ENCODE peak calls at places on chromosomes 7 and 10, in four cellular contexts. C is H9, E is H1, Z is IMR-90. O is an unnamed sample.
A peak's percentile ranks its signal among the peaks of the same experiment; 100 is the strongest.

GRCh38 chr10:51046668-51047067 is 27.6 kb upstream of the PRKG1 start:
- DNase-seq in C (no peak), E (no peak), Z (no peak), O (no peak)

GRCh38 chr7:115135769-115136410 is 214.0 kb downstream of the MDFIC start:
- DNase-seq in E (no peak), Z (no peak), C (no peak), O (no peak)

GRCh38 chr7:143735962-143736361 is 21.5 kb downstream of the CTAGE6 start:
- DNase-seq in E (no peak), C (no peak), Z (no peak), O (no peak)

GRCh38 chr7:114922151-114922651 is 307 bp downstream of the MDFIC start:
- DNase-seq in E (peak; percentile 78), Z (peak; percentile 64), C (peak; percentile 49), O (peak; percentile 51)

GRCh38 chr7:24709051-24709450 is 48.2 kb downstream of the GSDME start:
- DNase-seq in C (no peak), Z (no peak), E (no peak), O (no peak)

GRCh38 chr10:110416776-110417732 is 80.7 kb upstream of the DUSP5 start:
- DNase-seq in Z (no peak), E (no peak), C (no peak), O (no peak)

GRCh38 chr10:99630439-99630838 is 10.2 kb upstream of the SLC25A28 start:
- DNase-seq in Z (peak; percentile 64), C (no peak), E (no peak), O (peak; percentile 44)

GRCh38 chr7:67950321-67951083 is 953.9 kb downstream of the TYW1 start:
- DNase-seq in E (no peak), Z (no peak), C (no peak), O (no peak)

GRCh38 chr10:113153493-113154127 is 203.6 kb downstream of the TCF7L2 start:
- DNase-seq in E (no peak), C (no peak), Z (no peak), O (no peak)

GRCh38 chr10:11386044-11386443 is 225.4 kb downstream of the USP6NL start:
- DNase-seq in C (no peak), E (no peak), Z (no peak), O (no peak)

GRCh38 chr7:102450242-102450641 is 14.4 kb downstream of the ALKBH4 start:
- DNase-seq in E (no peak), C (no peak), Z (no peak), O (no peak)

GRCh38 chr7:139752600-139752999 is 25.2 kb downstream of the HIPK2 start:
- DNase-seq in C (no peak), E (no peak), Z (no peak), O (peak; percentile 31)

GRCh38 chr7:141012696-141013344 is 1.9 kb downstream of the MRPS33 start:
- DNase-seq in C (no peak), E (no peak), Z (peak; percentile 63), O (no peak)

GRCh38 chr10:76305930-76306612 is 874.6 kb downstream of the LRMDA start:
- DNase-seq in Z (no peak), E (no peak), C (no peak), O (no peak)

GRCh38 chr7:137096607-137097006 is 228.2 kb downstream of the CHRM2 start:
- DNase-seq in C (no peak), E (no peak), Z (peak; percentile 52), O (no peak)

GRCh38 chr10:91201213-91201996 is 19.1 kb upstream of the PCGF5 start:
- DNase-seq in E (no peak), C (no peak), Z (no peak), O (no peak)

GRCh38 chr10:118798186-118798811 is 43.5 kb upstream of the CACUL1 start:
- DNase-seq in E (no peak), Z (no peak), C (no peak), O (no peak)

GRCh38 chr7:150978136-150978789 is at the start of gene KCNH2:
- DNase-seq in E (peak; percentile 85), Z (no peak), C (peak; percentile 88), O (no peak)

GRCh38 chr7:155506854-155507337 is 39.5 kb downstream of the CNPY1 start:
- DNase-seq in C (peak; percentile 61), Z (peak; percentile 16), E (no peak), O (no peak)

GRCh38 chr10:119233821-119234220 is 26.4 kb downstream of the GRK5 start:
- DNase-seq in Z (peak; percentile 82), E (no peak), C (no peak), O (no peak)

GRCh38 chr10:34825433-34825832 is 10.3 kb upstream of the PARD3 start:
- DNase-seq in E (no peak), C (no peak), Z (no peak), O (no peak)

GRCh38 chr10:63115732-63116383 is 17.3 kb upstream of the NRBF2 start:
- DNase-seq in E (no peak), Z (peak; percentile 75), C (no peak), O (peak; percentile 86)

GRCh38 chr7:69067397-69067796 is 530.9 kb upstream of the AUTS2 start:
- DNase-seq in Z (no peak), E (peak; percentile 75), C (peak; percentile 78), O (peak; percentile 20)

GRCh38 chr7:102331536-102332275 is 24.5 kb downstream of the SPDYE6 start:
- DNase-seq in C (peak; percentile 50), Z (no peak), E (peak; percentile 46), O (peak; percentile 78)

GRCh38 chr7:158384746-158385145 is 202.9 kb downstream of the PTPRN2 start:
- DNase-seq in C (no peak), Z (no peak), E (no peak), O (no peak)

GRCh38 chr10:6044651-6045599 is 17.2 kb downstream of the IL2RA start:
- DNase-seq in E (peak; percentile 16), C (peak; percentile 3), Z (no peak), O (no peak)

GRCh38 chr7:77550586-77550985 is 13.5 kb downstream of the PTPN12 start:
- DNase-seq in C (no peak), Z (peak; percentile 22), E (no peak), O (no peak)

GRCh38 chr7:37067961-37068536 is 343.8 kb upstream of the AOAH start:
- DNase-seq in C (no peak), E (no peak), Z (peak; percentile 7), O (no peak)

GRCh38 chr7:129252133-129252532 is 27.3 kb downstream of the AHCYL2 start:
- DNase-seq in Z (no peak), E (no peak), C (no peak), O (no peak)

GRCh38 chr7:50868426-50869100 is 85.9 kb upstream of the GRB10 start:
- DNase-seq in Z (peak; percentile 15), C (no peak), E (no peak), O (no peak)

GRCh38 chr7:144256112-144256511 is 8.5 kb downstream of the OR2A7 start:
- DNase-seq in E (no peak), Z (no peak), C (peak; percentile 39), O (no peak)

GRCh38 chr7:131354390-131354789 is 26.7 kb downstream of the MKLN1 start:
- DNase-seq in Z (no peak), E (no peak), C (no peak), O (no peak)

GRCh38 chr7:117993377-117994003 is 120.2 kb upstream of the CTTNBP2 start:
- DNase-seq in Z (peak; percentile 39), C (peak; percentile 89), E (peak; percentile 72), O (peak; percentile 50)

GRCh38 chr7:27459021-27459728 is 203.5 kb downstream of the HIBADH start:
- DNase-seq in E (no peak), Z (no peak), C (no peak), O (no peak)

GRCh38 chr10:101566333-101567164 is 21.5 kb downstream of the POLL start:
- DNase-seq in Z (peak; percentile 20), C (peak; percentile 60), E (peak; percentile 67), O (peak; percentile 10)
- H3K14ac ChIP-seq in Z (no peak overlapping the region), C (no peak overlapping the region), E (no peak overlapping the region), O (no peak overlapping the region)

DNA sequence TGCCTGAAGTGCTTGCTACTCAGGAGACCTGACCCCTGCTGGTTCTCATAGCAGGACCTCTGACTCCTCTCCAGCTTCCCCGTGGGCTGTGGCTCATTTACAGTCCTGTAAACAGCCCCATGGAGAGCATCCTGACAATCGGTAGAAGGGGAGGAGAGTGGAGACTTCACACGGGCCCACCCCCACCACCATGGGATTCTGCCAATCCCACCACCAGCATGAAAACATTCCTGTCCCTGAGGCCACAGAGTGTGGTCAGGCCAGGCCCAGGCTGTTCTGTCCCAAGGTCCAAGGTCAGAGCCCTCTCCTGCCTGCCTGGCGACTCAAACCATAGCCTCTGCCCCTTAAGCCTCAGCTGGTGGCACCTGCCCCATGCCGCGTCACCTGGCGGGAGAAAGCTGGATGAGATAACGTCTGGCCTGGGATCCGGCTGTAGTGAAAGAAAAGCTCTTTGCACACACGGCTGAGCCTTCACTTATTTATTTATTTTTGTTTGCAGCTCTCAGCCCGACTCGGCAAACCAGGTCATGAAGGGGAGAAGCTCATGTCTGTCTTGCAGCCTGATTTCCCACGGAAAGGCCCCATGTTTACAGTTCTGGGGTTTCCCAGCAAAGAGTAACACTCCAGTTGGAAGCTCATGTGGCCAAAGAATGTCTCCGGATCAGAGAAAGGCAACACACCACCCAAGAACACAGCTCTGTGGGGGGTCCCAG is 293.6 kb upstream of the ZMIZ1 start:
- DNase-seq in C (no peak), Z (peak; percentile 83), E (no peak), O (no peak)
- H2AFZ ChIP-seq in C (no peak overlapping the region), Z (peak overlapping the region; percentile 18), E (no peak overlapping the region), O (no peak overlapping the region)

GRCh38 chr7:43535031-43535451 is 47.9 kb upstream of the STK17A start:
- DNase-seq in E (no peak), Z (no peak), C (no peak), O (no peak)

GRCh38 chr7:43530553-43531410 is 52.1 kb upstream of the STK17A start:
- DNase-seq in E (no peak), C (no peak), Z (no peak), O (peak; percentile 7)

GRCh38 chr7:43534110-43534509 is 48.8 kb upstream of the STK17A start:
- DNase-seq in E (no peak), C (no peak), Z (peak; percentile 69), O (no peak)

GRCh38 chr7:43528581-43529354 is 54.1 kb upstream of the STK17A start:
- DNase-seq in Z (no peak), C (no peak), E (peak; percentile 19), O (no peak)

DNA sequence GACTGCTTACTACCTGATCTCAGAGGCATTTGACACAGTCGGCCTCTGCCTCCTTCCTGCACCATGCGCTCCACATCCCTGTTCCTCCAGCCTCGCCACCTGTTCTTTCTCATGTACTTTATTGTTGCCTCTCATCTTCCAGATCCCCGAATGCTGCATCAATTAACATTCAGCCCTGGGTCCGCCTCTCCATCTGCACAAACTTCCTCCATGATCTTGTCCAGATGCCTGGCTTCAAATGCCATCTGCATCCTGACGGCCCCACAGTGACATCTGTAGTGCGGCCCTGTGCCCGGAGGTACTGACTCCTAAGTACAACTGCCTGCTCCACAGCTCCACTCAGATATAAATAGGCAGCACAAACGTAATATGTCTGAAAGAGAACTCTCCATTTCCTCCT is 51.2 kb upstream of the STK17A start:
- DNase-seq in E (peak; percentile 26), Z (no peak), C (no peak), O (no peak)
- H3K27ac ChIP-seq in E (no peak overlapping the region), Z (no peak overlapping the region), C (no peak overlapping the region), O (no peak overlapping the region)

GRCh38 chr10:43064331-43065075 is 12.4 kb upstream of the RET start:
- DNase-seq in Z (no peak), E (no peak), C (no peak), O (no peak)

GRCh38 chr10:43061331-43061730 is 15.5 kb upstream of the RET start:
- DNase-seq in E (no peak), C (no peak), Z (no peak), O (no peak)

GRCh38 chr10:43061764-43062163 is 15.1 kb upstream of the RET start:
- DNase-seq in Z (peak; percentile 9), C (no peak), E (no peak), O (peak; percentile 16)

GRCh38 chr10:43060291-43060690 is 16.6 kb upstream of the RET start:
- DNase-seq in Z (no peak), E (no peak), C (no peak), O (no peak)

GRCh38 chr10:43062402-43063160 is 14.3 kb upstream of the RET start:
- DNase-seq in C (no peak), Z (no peak), E (no peak), O (no peak)
- H3K14ac ChIP-seq in C (no peak overlapping the region), Z (no peak overlapping the region), E (no peak overlapping the region), O (no peak overlapping the region)

O was measured in trophoblast cell.